ENCODE peak calls at places on chromosomes 2 and 18, in nine cellular contexts. F, B, H, W, C, X, L, U and Q are unnamed samples.

GRCh38 chr2:144325086-144325485 is 194.8 kb downstream of the ZEB2 start:
- DNase-seq in X (no peak), C (no peak), L (no peak), W (no peak), F (no peak), H (no peak), B (no peak), U (no peak), Q (no peak)

GRCh38 chr18:64322189-64322588 is 173.3 kb upstream of the LINC00305 start:
- DNase-seq in H (no peak), F (no peak), X (no peak), L (no peak), B (no peak), U (no peak), C (no peak), W (no peak), Q (no peak)

GRCh38 chr18:6980363-6980762 is 137.2 kb downstream of the LAMA1 start:
- DNase-seq in H (no peak), U (no peak), X (no peak), L (no peak), F (no peak), W (no peak), B (no peak), C (no peak), Q (no peak)

GRCh38 chr18:79871026-79871390 is 73.3 kb downstream of the KCNG2 start:
- DNase-seq in H (no peak), B (no peak), X (no peak), U (no peak), L (no peak), C (no peak), W (no peak), F (peak; percentile 48), Q (no peak)

GRCh38 chr2:118148809-118149208 is 60.5 kb downstream of the INSIG2 start:
- DNase-seq in F (no peak), C (no peak), X (no peak), W (no peak), H (no peak), B (no peak), L (no peak), U (no peak), Q (no peak)

GRCh38 chr2:200665626-200666453 is 80.0 kb downstream of the AOX1 start:
- DNase-seq in L (no peak), U (no peak), W (no peak), X (no peak), H (no peak), B (no peak), F (no peak), C (no peak), Q (no peak)

GRCh38 chr2:224650815-224651439 is 65.2 kb downstream of the CCDC195 start:
- DNase-seq in L (no peak), F (no peak), H (no peak), W (no peak), B (no peak), X (no peak), U (no peak), C (no peak), Q (no peak)

GRCh38 chr18:62596145-62597005 is 73.5 kb downstream of the ZCCHC2 start:
- DNase-seq in C (no peak), X (no peak), W (no peak), U (no peak), H (no peak), L (no peak), F (no peak), B (no peak), Q (no peak)

GRCh38 chr2:117760916-117761315 is 53.6 kb upstream of the DDX18 start:
- DNase-seq in U (no peak), B (no peak), L (no peak), X (no peak), W (no peak), H (no peak), F (no peak), C (no peak), Q (no peak)

GRCh38 chr2:97011977-97012569 is 25.7 kb upstream of the FAM178B start:
- DNase-seq in B (peak; percentile 32), C (no peak), X (no peak), W (peak; percentile 12), U (no peak), F (no peak), H (no peak), L (no peak), Q (no peak)

GRCh38 chr2:101524811-101525430 is 50.0 kb upstream of the RFX8 start:
- DNase-seq in F (no peak), W (no peak), C (no peak), H (no peak), B (no peak), X (peak; percentile 88), L (peak; percentile 43), U (no peak), Q (peak; percentile 37)

GRCh38 chr2:9256570-9257043 is 50.0 kb downstream of the ASAP2 start:
- DNase-seq in U (no peak), H (no peak), W (no peak), X (no peak), L (no peak), C (no peak), B (no peak), F (no peak), Q (no peak)

GRCh38 chr2:8086796-8087479 is 594.9 kb upstream of the ID2 start:
- DNase-seq in F (no peak), H (no peak), U (no peak), L (no peak), W (no peak), B (no peak), X (no peak), C (no peak), Q (no peak)

GRCh38 chr2:241963223-241963622 is 93.7 kb downstream of the RTP5 start:
- DNase-seq in H (no peak), W (no peak), C (no peak), B (no peak), L (no peak), X (no peak), U (no peak), F (no peak), Q (no peak)

GRCh38 chr18:54004828-54005227 is 219.6 kb downstream of the MBD2 start:
- DNase-seq in F (no peak), B (no peak), H (no peak), W (peak; percentile 6), C (no peak), L (no peak), U (no peak), X (no peak), Q (no peak)

GRCh38 chr2:156436477-156437085 is 402 bp downstream of the GPD2 start:
- DNase-seq in B (no peak), C (no peak), X (no peak), F (no peak), H (no peak), U (peak; percentile 44), L (no peak), W (peak; percentile 25), Q (peak; percentile 31)

GRCh38 chr18:59884331-59884730 is 15.5 kb upstream of the PMAIP1 start:
- DNase-seq in C (no peak), H (no peak), L (no peak), F (no peak), W (no peak), X (no peak), B (no peak), U (no peak), Q (no peak)
- TF ChIP-seq POLR2A in C (no peak), H (no peak), L (no peak), F (no peak), W (no peak), X (no peak), B (no peak), U (no peak), Q (no peak)

GRCh38 chr2:17541514-17541950 is 1.0 kb downstream of the VSNL1 start:
- DNase-seq in W (no peak), X (no peak), H (no peak), B (no peak), F (no peak), C (no peak), U (no peak), L (no peak), Q (no peak)

GRCh38 chr2:17540813-17541513 is 467 bp downstream of the VSNL1 start:
- DNase-seq in X (no peak), C (no peak), B (no peak), W (no peak), F (no peak), U (no peak), L (no peak), H (no peak), Q (no peak)

GRCh38 chr2:17543848-17544645 is 3.6 kb downstream of the VSNL1 start:
- DNase-seq in W (no peak), B (no peak), F (no peak), L (no peak), H (no peak), C (no peak), U (no peak), X (no peak), Q (no peak)

GRCh38 chr2:17542471-17542870 is 2.0 kb downstream of the VSNL1 start:
- DNase-seq in F (no peak), U (no peak), H (no peak), W (no peak), C (no peak), L (no peak), B (no peak), X (no peak), Q (no peak)

DNA sequence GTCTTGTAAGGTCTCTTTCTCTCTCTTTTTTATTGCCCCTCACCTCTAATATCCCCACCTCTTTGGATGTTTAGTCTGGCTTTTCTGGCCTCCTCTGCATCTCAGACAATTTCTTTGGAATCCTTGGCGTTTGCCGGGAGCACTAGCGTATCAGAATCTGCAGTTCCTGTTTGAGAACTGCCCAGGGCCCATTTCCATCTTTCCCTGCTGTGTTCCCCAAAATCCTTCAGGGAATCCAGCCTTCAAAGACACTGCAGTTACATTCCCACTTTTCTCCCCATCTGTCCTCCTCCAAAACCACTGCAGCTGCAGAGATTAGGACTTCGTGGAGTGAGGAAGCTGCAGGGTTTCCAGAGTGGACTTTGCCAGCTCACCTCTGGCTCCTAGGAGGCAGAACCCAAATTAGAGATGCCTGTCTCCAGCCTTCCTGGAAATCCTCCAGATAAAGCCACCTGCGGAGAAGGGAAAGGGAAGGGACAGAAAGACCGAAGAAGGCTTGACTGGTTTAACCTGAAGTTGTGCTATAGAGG is 2.7 kb downstream of the VSNL1 start:
- DNase-seq in C (no peak), W (no peak), H (no peak), U (no peak), F (no peak), L (no peak), X (no peak), B (no peak), Q (no peak)
- H3K27me3 ChIP-seq in C (peaks cover 26% of the 10 kb centered on the region), W (no peaks in the 10 kb centered on the region), H (peaks cover 2% of the 10 kb centered on the region), U (no peaks in the 10 kb centered on the region), F (no peaks in the 10 kb centered on the region), L (peaks cover 7% of the 10 kb centered on the region), X (peaks cover 30% of the 10 kb centered on the region), B (peaks cover 5% of the 10 kb centered on the region), Q (peaks cover 46% of the 10 kb centered on the region)

GRCh38 chr18:38576915-38577314 is 1011.3 kb upstream of the CELF4 start:
- DNase-seq in F (no peak), X (no peak), W (no peak), L (no peak), H (no peak), B (no peak), C (no peak), U (no peak), Q (no peak)
- H3K4me3 ChIP-seq in F (no peak overlapping the region), X (no peak overlapping the region), W (no peak overlapping the region), L (no peak overlapping the region), H (no peak overlapping the region), B (no peak overlapping the region), C (no peak overlapping the region), U (no peak overlapping the region), Q (no peak overlapping the region)

DNA sequence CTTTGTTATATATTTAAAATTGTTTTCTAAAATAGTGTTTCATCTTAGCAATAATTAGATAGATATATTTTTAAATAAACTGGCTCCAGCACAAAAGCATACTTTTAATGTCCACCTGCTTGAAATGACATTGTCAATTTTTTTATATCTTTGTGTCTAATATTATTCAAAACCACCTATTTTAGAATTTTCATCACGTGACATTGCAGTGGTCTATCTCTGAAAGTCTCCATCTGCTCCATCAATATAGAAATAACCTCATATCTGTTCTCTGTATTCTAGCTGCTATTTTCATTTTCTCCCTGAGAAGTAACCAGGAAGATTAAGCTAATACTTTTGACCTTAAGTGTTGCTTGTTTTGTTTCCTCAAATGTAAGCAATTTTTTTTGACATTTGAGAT is 248.0 kb upstream of the CNTNAP5 start:
- DNase-seq in H (no peak), C (no peak), U (no peak), L (no peak), B (no peak), W (no peak), F (no peak), X (no peak), Q (no peak)
- TF ChIP-seq POLR2A in H (no peak), C (no peak), U (no peak), L (no peak), B (no peak), W (no peak), F (no peak), X (no peak), Q (no peak)